ENCODE peak calls at places on chromosomes 3 and 15, in five cellular contexts. One of them, this sample, is unnamed.

GRCh38 chr15:93289951-93290350 is 200.9 kb upstream of the RGMA start:
- DNase-seq in dorsolateral prefrontal cortex: no peak
- DNase-seq in sigmoid colon: peak
- DNase-seq in psoas muscle: no peak
- DNase-seq in lung: no peak
- DNase-seq in this sample: no peak

GRCh38 chr3:46386206-46386605 is 15.5 kb downstream of the CCR5 start:
- DNase-seq in dorsolateral prefrontal cortex: no peak
- DNase-seq in sigmoid colon: no peak
- DNase-seq in psoas muscle: no peak
- DNase-seq in lung: no peak
- DNase-seq in this sample: no peak

GRCh38 chr15:49697121-49697520 is 76.3 kb downstream of the DTWD1 start:
- DNase-seq in dorsolateral prefrontal cortex: no peak
- DNase-seq in sigmoid colon: no peak
- DNase-seq in psoas muscle: no peak
- DNase-seq in lung: no peak
- DNase-seq in this sample: no peak

GRCh38 chr15:88272421-88272820 is 15.9 kb upstream of the NTRK3 start:
- DNase-seq in dorsolateral prefrontal cortex: no peak
- DNase-seq in sigmoid colon: no peak
- DNase-seq in psoas muscle: no peak
- DNase-seq in lung: no peak
- DNase-seq in this sample: no peak

GRCh38 chr3:78086150-78086549 is 1046.3 kb downstream of the ROBO2 start:
- DNase-seq in dorsolateral prefrontal cortex: no peak
- DNase-seq in sigmoid colon: no peak
- DNase-seq in psoas muscle: no peak
- DNase-seq in lung: no peak
- DNase-seq in this sample: no peak

GRCh38 chr3:24704496-24704895 is 209.8 kb upstream of the THRB start:
- DNase-seq in dorsolateral prefrontal cortex: no peak
- DNase-seq in sigmoid colon: no peak
- DNase-seq in psoas muscle: no peak
- DNase-seq in lung: no peak
- DNase-seq in this sample: no peak

GRCh38 chr3:149547954-149548728 is 73.6 kb downstream of the TM4SF4 start:
- DNase-seq in dorsolateral prefrontal cortex: no peak
- DNase-seq in sigmoid colon: peak
- DNase-seq in psoas muscle: peak
- DNase-seq in lung: peak
- DNase-seq in this sample: peak

GRCh38 chr3:89572261-89572660 is 464.8 kb downstream of the EPHA3 start:
- DNase-seq in dorsolateral prefrontal cortex: no peak
- DNase-seq in sigmoid colon: no peak
- DNase-seq in psoas muscle: no peak
- DNase-seq in lung: no peak
- DNase-seq in this sample: no peak

GRCh38 chr3:99319961-99320360 is 318.4 kb upstream of the COL8A1 start:
- DNase-seq in dorsolateral prefrontal cortex: no peak
- DNase-seq in sigmoid colon: no peak
- DNase-seq in psoas muscle: no peak
- DNase-seq in lung: no peak
- DNase-seq in this sample: no peak

GRCh38 chr3:62134061-62134496 is 239.3 kb downstream of the FEZF2 start:
- DNase-seq in dorsolateral prefrontal cortex: no peak
- DNase-seq in sigmoid colon: no peak
- DNase-seq in psoas muscle: peak
- DNase-seq in lung: peak
- DNase-seq in this sample: peak

GRCh38 chr3:120678984-120679383 is 3.1 kb downstream of the HGD start:
- DNase-seq in dorsolateral prefrontal cortex: no peak
- DNase-seq in sigmoid colon: no peak
- DNase-seq in psoas muscle: no peak
- DNase-seq in lung: no peak
- DNase-seq in this sample: no peak

GRCh38 chr15:99085413-99086326 is 19.2 kb upstream of the SYNM start:
- DNase-seq in dorsolateral prefrontal cortex: no peak
- DNase-seq in sigmoid colon: no peak
- DNase-seq in psoas muscle: no peak
- DNase-seq in lung: no peak
- DNase-seq in this sample: no peak

GRCh38 chr15:73575636-73576247 is 57.4 kb downstream of the NPTN start:
- DNase-seq in dorsolateral prefrontal cortex: no peak
- DNase-seq in sigmoid colon: peak
- DNase-seq in psoas muscle: no peak
- DNase-seq in lung: no peak
- DNase-seq in this sample: peak

GRCh38 chr3:171230857-171231256 is 204.3 kb upstream of the SLC2A2 start:
- DNase-seq in dorsolateral prefrontal cortex: no peak
- DNase-seq in sigmoid colon: no peak
- DNase-seq in psoas muscle: no peak
- DNase-seq in lung: no peak
- DNase-seq in this sample: peak

GRCh38 chr15:54046093-54046492 is 67.9 kb downstream of the UNC13C start:
- DNase-seq in dorsolateral prefrontal cortex: no peak
- DNase-seq in sigmoid colon: no peak
- DNase-seq in psoas muscle: no peak
- DNase-seq in lung: no peak
- DNase-seq in this sample: no peak

GRCh38 chr3:188627652-188628051 is 473.7 kb downstream of the LPP start:
- DNase-seq in dorsolateral prefrontal cortex: no peak
- DNase-seq in sigmoid colon: no peak
- DNase-seq in psoas muscle: no peak
- DNase-seq in lung: no peak
- DNase-seq in this sample: no peak

GRCh38 chr3:21754839-21755238 is 3.8 kb upstream of the ZNF385D start:
- DNase-seq in dorsolateral prefrontal cortex: no peak
- DNase-seq in sigmoid colon: no peak
- DNase-seq in psoas muscle: no peak
- DNase-seq in lung: no peak
- DNase-seq in this sample: no peak

GRCh38 chr3:21752749-21753347 is 1.8 kb upstream of the ZNF385D start:
- DNase-seq in dorsolateral prefrontal cortex: no peak
- DNase-seq in sigmoid colon: no peak
- DNase-seq in psoas muscle: no peak
- DNase-seq in lung: no peak
- DNase-seq in this sample: no peak

GRCh38 chr3:21750291-21750690 is 719 bp downstream of the ZNF385D start:
- DNase-seq in dorsolateral prefrontal cortex: no peak
- DNase-seq in sigmoid colon: no peak
- DNase-seq in psoas muscle: no peak
- DNase-seq in lung: no peak
- DNase-seq in this sample: no peak

GRCh38 chr3:21750831-21751391 is at the start of gene ZNF385D:
- DNase-seq in dorsolateral prefrontal cortex: peak
- DNase-seq in sigmoid colon: peak
- DNase-seq in psoas muscle: peak
- DNase-seq in lung: no peak
- DNase-seq in this sample: peak

DNA sequence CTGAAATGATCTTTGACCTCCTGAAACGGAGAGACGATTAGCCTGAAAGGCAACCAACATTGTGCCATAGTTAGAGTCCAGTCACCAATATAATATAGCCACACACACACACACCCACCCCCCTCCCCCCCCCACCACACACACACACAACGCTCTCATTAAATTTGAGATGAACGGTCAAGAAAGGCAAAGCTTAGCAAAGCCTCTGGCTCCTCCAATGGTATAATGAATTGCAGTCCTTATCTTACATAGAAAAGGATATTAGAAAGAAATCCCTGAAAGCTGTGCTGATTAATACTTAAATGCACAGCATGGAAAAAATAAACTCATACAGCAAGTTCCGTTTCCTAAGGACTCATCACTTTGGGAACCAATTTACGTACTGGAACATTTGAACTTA is 881 bp upstream of the ZNF385D start:
- DNase-seq in dorsolateral prefrontal cortex: no peak
- DNase-seq in sigmoid colon: no peak
- DNase-seq in psoas muscle: no peak
- DNase-seq in lung: no peak
- DNase-seq in this sample: no peak
- TF ChIP-seq CTCF in dorsolateral prefrontal cortex: no peak
- TF ChIP-seq CTCF in sigmoid colon: no peak
- TF ChIP-seq CTCF in psoas muscle: no peak
- TF ChIP-seq CTCF in lung: no peak
- TF ChIP-seq CTCF in this sample: no peak

DNA sequence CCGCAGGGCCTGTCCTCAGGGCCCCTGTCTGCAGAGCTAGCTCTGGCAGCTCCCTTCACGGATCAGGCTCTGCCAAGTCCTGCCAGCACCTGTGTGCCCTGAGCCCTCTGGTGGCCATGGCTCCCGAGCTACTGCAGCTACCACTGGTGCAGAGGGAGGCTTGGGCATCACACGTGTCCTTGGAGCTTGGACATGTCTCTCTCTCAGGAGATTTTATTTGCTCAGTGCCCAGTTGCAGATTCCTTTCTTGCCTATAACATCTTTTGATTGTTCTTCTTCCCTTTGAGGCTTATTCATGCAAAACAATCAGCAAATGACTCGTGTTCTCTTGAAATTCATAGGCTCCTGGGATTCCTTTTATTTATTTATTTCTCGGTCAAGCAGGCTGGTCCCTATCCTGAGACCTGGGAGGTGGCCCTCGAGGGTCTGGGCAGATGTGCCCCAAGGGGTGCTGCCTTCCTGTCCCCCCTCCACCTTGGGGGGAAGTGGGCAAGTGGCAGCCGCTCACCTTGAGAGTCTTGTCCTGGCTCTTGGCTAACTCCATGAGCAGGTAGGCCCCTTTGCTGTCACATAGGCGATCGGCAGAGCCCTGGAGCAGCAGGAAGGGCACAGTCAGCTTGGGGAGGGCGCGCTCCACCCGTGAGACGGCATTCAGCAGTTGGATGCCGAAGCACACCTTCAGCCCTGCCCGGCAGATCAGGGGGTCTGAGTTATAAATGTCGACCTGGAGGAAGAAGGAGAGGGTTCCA is 21.9 kb downstream of the ABTB1 start:
- DNase-seq in dorsolateral prefrontal cortex: peak
- DNase-seq in sigmoid colon: no peak
- DNase-seq in psoas muscle: peak
- DNase-seq in lung: no peak
- DNase-seq in this sample: peak
- TF ChIP-seq CTCF in dorsolateral prefrontal cortex: peak
- TF ChIP-seq CTCF in sigmoid colon: peak
- TF ChIP-seq CTCF in psoas muscle: peak
- TF ChIP-seq CTCF in lung: no peak
- TF ChIP-seq CTCF in this sample: peak

DNA sequence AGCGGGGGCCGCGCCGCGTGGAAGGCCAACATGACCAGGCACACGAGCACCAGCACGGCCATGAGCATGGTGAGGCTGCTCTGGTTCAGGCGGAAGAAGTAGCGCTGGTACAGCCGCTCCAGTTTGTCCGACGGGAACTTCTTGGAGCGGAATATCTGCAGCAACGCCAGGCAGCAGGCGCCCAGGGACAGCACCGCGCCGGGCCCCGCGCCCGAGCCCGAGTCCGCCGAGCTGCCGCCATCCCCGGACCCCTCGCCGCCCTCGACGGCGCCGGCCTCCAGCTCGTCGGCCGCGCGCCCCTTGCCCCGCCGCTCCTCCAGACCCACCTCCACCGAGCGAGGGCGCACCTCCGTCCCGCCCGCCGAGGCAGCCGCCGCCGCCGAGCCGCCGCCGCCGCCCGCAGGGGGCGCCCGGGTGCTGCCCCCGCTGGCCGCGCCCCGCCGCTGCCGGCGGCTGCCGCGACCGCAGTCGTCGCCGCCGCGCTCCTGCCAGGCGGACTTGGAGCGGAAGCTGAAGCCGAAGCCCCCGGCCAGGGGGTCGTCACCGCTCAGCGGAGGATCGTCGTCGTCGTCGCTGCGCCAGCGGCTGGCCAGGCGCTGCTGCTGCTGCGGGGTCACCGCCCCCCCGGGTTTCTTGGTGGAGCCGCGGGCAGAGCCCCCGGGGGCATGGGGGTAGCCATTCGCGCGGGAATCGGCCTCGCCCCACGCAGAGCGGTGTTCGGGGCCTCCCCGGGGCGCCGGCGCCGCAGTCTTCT is 964 bp downstream of the ADCY5 start:
- DNase-seq in dorsolateral prefrontal cortex: no peak
- DNase-seq in sigmoid colon: no peak
- DNase-seq in psoas muscle: no peak
- DNase-seq in lung: no peak
- DNase-seq in this sample: peak
- TF ChIP-seq CTCF in dorsolateral prefrontal cortex: peak
- TF ChIP-seq CTCF in sigmoid colon: no peak
- TF ChIP-seq CTCF in psoas muscle: peak
- TF ChIP-seq CTCF in lung: no peak
- TF ChIP-seq CTCF in this sample: no peak

GRCh38 chr15:86231864-86232801 is 152.5 kb downstream of the AGBL1 start:
- DNase-seq in dorsolateral prefrontal cortex: no peak
- DNase-seq in sigmoid colon: no peak
- DNase-seq in psoas muscle: peak
- DNase-seq in lung: no peak
- DNase-seq in this sample: no peak
- TF ChIP-seq CTCF in dorsolateral prefrontal cortex: peak
- TF ChIP-seq CTCF in sigmoid colon: peak
- TF ChIP-seq CTCF in psoas muscle: peak
- TF ChIP-seq CTCF in lung: peak
- TF ChIP-seq CTCF in this sample: peak

DNA sequence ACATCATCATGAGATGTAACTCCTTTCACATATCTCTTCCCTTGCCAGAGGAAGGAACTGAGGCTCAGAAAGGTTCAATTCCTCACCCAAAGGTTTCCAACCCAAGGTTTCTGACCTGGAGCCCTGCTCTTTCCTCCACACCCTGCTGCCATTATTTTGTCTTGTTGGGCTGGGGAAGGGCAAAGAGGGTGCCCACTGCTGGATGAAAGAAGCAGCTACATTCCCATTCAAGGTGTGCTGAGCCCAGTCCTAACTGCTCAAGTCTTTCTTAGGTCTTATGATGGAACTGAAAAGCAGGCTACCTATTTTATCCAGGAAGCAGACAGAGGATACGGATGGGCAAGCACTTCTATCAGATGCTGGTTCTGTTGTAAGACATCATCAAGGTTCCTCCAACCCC is 258.0 kb upstream of the CTDSPL start:
- DNase-seq in dorsolateral prefrontal cortex: no peak
- DNase-seq in sigmoid colon: no peak
- DNase-seq in psoas muscle: no peak
- DNase-seq in lung: no peak
- DNase-seq in this sample: no peak
- TF ChIP-seq CTCF in dorsolateral prefrontal cortex: no peak
- TF ChIP-seq CTCF in sigmoid colon: no peak
- TF ChIP-seq CTCF in psoas muscle: no peak
- TF ChIP-seq CTCF in lung: no peak
- TF ChIP-seq CTCF in this sample: no peak

DNA sequence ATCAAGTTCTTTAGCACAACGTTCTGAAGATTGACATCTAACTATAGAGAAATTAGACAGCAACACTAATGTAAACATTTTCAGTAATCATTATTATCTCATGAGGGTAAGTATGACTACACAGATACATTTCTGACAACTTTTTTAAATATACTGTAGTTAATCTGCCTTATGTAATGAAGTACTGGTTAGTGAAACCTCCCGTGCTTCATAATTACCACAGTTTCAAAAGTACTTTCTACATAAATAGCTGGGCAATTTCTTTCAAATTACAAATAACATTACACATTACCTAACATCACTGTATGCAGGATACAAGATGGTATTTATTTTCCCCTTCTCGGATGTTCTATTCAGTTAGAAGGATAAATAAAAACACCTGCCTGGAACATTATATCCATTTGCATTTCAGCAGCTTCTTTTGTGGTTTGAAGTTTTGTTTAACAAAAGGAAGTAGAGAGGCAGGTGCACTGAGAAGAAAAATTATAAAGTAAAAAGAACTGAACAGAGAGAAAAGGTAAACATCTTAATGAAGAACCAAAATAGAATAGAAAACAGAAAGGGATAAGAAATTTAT is 1241.5 kb upstream of the GBE1 start:
- DNase-seq in dorsolateral prefrontal cortex: no peak
- DNase-seq in sigmoid colon: no peak
- DNase-seq in psoas muscle: no peak
- DNase-seq in lung: no peak
- DNase-seq in this sample: no peak
- TF ChIP-seq CTCF in dorsolateral prefrontal cortex: no peak
- TF ChIP-seq CTCF in sigmoid colon: no peak
- TF ChIP-seq CTCF in psoas muscle: no peak
- TF ChIP-seq CTCF in lung: no peak
- TF ChIP-seq CTCF in this sample: no peak